ENCODE peak calls at places on chromosomes 5 and 9, in nine cellular contexts. R is uterus, C is lower lobe of right lung, N is heart right ventricle, X is astrocyte of the cerebellum, Z is Panc1, G is brain microvascular endothelial cell, I is endothelial cell, L is mucosa of descending colon. A is an unnamed sample.

GRCh38 chr9:126380447-126380846 is 53.8 kb downstream of the MVB12B start:
- DNase-seq in R (no peak), C (no peak), N (no peak), X (no peak), Z (no peak), G (no peak), I (no peak), L (no peak), A (no peak)

GRCh38 chr5:122430328-122430586 is 118.2 kb downstream of the SNCAIP start:
- DNase-seq in R (no peak), C (no peak), N (no peak), X (no peak), Z (no peak), G (no peak), I (no peak), L (no peak), A (no peak)

GRCh38 chr9:84212982-84213381 is 127.6 kb downstream of the SLC28A3 start:
- DNase-seq in R (no peak), C (no peak), N (no peak), X (no peak), Z (no peak), G (no peak), I (no peak), L (no peak), A (no peak)

GRCh38 chr5:160083012-160083436 is 36.2 kb downstream of the PWWP2A start:
- DNase-seq in R (no peak), C (no peak), N (no peak), X (peak; percentile 76), Z (peak; percentile 54), G (peak; percentile 81), I (no peak), L (no peak), A (peak; percentile 70)

GRCh38 chr9:81183763-81184162 is 505.6 kb downstream of the TLE1 start:
- DNase-seq in R (no peak), C (no peak), N (no peak), X (peak; percentile 83), Z (no peak), G (peak; percentile 29), I (no peak), L (no peak), A (peak; percentile 31)

GRCh38 chr5:84494453-84494852 is 109.8 kb upstream of the EDIL3 start:
- DNase-seq in R (no peak), C (no peak), N (no peak), X (peak; percentile 85), Z (no peak), G (peak; percentile 89), I (no peak), L (no peak), A (peak; percentile 33)

GRCh38 chr9:130197888-130198287 is 25.7 kb downstream of the NCS1 start:
- DNase-seq in R (no peak), C (no peak), N (no peak), X (no peak), Z (no peak), G (no peak), I (no peak), L (no peak), A (no peak)

GRCh38 chr9:130041648-130042405 is 1.2 kb downstream of the FNBP1 start:
- DNase-seq in R (peak; percentile 28), C (no peak), N (peak; percentile 31), X (no peak), Z (no peak), G (no peak), I (peak; percentile 44), L (peak; percentile 31), A (no peak)

GRCh38 chr5:175321927-175322532 is 122.0 kb downstream of the DRD1 start:
- DNase-seq in R (no peak), C (no peak), N (no peak), X (peak; percentile 41), Z (no peak), G (peak; percentile 2), I (peak; percentile 62), L (peak; percentile 47), A (no peak)

GRCh38 chr9:134059661-134060395 is 8.0 kb downstream of the BRD3 start:
- DNase-seq in R (no peak), C (peak; percentile 76), N (no peak), X (no peak), Z (no peak), G (no peak), I (peak; percentile 2), L (no peak), A (no peak)

GRCh38 chr9:134492721-134493470 is 148.7 kb upstream of the COL5A1 start:
- DNase-seq in R (no peak), C (no peak), N (peak; percentile 50), X (no peak), Z (no peak), G (no peak), I (no peak), L (no peak), A (no peak)

GRCh38 chr5:180329138-180329435 is 24.0 kb downstream of the GFPT2 start:
- DNase-seq in R (no peak), C (peak; percentile 34), N (no peak), X (no peak), Z (no peak), G (no peak), I (no peak), L (no peak), A (no peak)

GRCh38 chr9:38687389-38687842 is 32.5 kb downstream of the FAM240B start:
- DNase-seq in R (no peak), C (peak; percentile 87), N (peak; percentile 68), X (no peak), Z (peak; percentile 22), G (no peak), I (no peak), L (peak; percentile 85), A (no peak)

GRCh38 chr9:34809504-34810186 is 99.7 kb upstream of the CCL21 start:
- DNase-seq in R (no peak), C (no peak), N (peak; percentile 22), X (no peak), Z (no peak), G (peak; percentile 1), I (peak; percentile 48), L (peak; percentile 5), A (no peak)

GRCh38 chr9:36950389-36950788 is 83.7 kb downstream of the PAX5 start:
- DNase-seq in R (no peak), C (no peak), N (no peak), X (no peak), Z (no peak), G (no peak), I (no peak), L (no peak), A (no peak)

GRCh38 chr5:160390787-160391696 is 8.8 kb downstream of the FAM200C start:
- DNase-seq in R (no peak), C (no peak), N (no peak), X (no peak), Z (no peak), G (no peak), I (no peak), L (no peak), A (no peak)

DNA sequence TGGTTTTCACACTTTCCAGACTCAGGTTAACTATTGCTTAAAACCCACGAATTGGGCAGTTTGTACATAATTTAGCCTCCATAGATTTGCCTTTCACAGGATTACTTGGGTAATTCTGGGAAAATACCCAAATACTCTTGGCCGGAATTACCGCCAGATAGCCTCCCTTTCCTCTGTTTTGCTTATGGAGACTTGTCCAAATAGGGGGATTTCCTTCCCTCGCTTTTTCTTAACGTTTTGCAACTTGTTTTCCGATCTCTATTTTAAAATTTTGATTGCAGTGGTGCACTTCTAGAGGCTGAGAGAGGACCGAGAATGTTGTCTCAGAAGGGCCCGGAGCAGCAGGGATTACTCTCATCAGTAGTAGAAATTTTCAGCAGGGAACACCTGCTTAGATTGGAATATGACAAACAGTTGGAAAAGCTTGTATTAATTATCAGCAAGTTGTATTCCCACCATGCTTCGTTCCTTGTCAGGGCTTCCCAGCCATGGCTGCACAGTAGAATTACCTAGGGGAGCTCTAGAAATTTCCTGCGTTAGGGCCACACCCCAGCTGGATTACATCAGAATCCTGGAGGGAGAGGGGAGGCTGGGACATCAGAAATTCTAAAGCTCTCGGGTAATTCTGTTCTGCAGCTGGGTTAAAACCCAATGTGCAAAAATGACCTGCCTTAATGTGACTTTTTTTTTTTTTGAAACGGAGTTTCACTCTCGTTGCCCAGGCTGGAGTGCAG is 329.1 kb downstream of the SH3GL2 start:
- DNase-seq in R (no peak), C (no peak), N (no peak), X (no peak), Z (no peak), G (no peak), I (no peak), L (peak; percentile 56), A (no peak)
- TF ChIP-seq CTCF in R (no peak), C (no peak), N (no peak), X (no peak), Z (no peak), G (no peak), I (no peak), L (no peak), A (no peak)

GRCh38 chr5:32713396-32714381 is 2.6 kb downstream of the NPR3 start:
- DNase-seq in R (no peak), C (peak; percentile 60), N (peak; percentile 23), X (no peak), Z (no peak), G (no peak), I (peak; percentile 29), L (peak; percentile 27), A (no peak)
- TF ChIP-seq CTCF in R (no peak), C (no peak), N (peak; percentile 18), X (no peak), Z (no peak), G (peak; percentile 15), I (no peak), L (no peak), A (no peak)

DNA sequence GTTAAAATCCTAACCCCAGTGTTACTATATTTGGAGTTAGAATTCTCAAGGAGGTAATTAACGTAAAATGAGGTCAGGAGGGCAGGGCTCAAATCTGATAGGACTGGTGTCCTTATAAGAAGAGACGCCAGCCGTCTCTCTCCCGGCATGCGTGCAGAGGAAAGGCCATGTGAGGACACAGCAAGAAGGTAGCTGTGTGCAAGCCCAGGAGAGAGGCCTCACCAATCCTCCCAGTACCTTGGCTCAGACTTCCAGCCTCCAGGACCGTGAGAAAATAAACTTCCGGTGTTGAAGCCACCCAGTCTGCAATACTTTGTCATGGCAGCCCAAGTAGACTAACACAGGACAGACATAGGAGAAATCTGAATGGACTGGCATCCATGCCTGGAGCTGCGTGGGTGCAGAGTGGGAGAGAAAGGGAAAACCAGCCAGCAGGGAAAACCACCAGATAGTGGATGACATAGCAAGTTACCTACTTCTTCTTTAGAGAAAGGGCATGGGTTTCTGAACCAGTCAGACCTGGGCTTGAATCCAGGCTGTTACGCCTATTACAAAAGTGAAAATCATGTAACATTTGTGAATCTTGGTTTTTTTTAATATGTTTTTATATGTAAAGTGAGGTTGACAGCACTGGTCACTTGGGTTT is 89.2 kb downstream of the FSTL4 start:
- DNase-seq in R (no peak), C (no peak), N (no peak), X (no peak), Z (no peak), G (no peak), I (no peak), L (no peak), A (no peak)
- TF ChIP-seq CTCF in R (no peak), C (no peak), N (no peak), X (no peak), Z (no peak), G (no peak), I (no peak), L (no peak), A (no peak)

DNA sequence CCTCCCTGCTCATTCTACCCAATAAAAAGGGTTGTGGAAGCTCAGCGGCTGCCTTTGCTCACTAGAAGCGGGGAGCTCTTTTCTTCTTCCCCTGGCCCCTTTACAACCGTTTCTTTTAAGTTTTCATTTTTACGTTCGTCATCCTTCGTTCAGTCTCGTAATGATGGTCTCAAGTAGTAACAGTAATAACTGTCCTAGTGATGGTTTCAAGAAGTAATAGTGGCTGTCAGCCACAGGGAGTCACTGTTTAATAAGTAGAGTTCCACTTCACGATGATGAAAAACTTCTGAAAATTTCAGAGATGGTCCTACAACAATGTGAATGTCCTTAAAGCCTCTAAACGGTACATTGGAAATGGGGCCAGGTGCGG is 6.2 kb downstream of the UGT3A2 start:
- DNase-seq in R (no peak), C (no peak), N (no peak), X (no peak), Z (no peak), G (no peak), I (no peak), L (no peak), A (no peak)
- TF ChIP-seq CTCF in R (no peak), C (no peak), N (no peak), X (no peak), Z (peak; percentile 53), G (no peak), I (no peak), L (no peak), A (peak; percentile 39)